ENCODE peak calls at places on chromosome 18, in four cellular contexts. A is SJSA1, S is lower lobe of right lung, N is PC-3. K is an unnamed sample.
A peak's percentile ranks its signal among the peaks of the same experiment; 100 is the strongest.

GRCh38 chr18:61824733-61825363 is 68.0 kb downstream of the RNF152 start:
- DNase-seq in A (no peak), S (no peak), N (no peak), K (no peak)

GRCh38 chr18:34114996-34115395 is 109.7 kb downstream of the NOL4 start:
- DNase-seq in N (no peak), A (no peak), S (no peak), K (no peak)

GRCh38 chr18:24631238-24632025 is 171.0 kb downstream of the HRH4 start:
- DNase-seq in A (no peak), S (no peak), N (no peak), K (no peak)

GRCh38 chr18:23103449-23103848 is 31.8 kb upstream of the CABLES1 start:
- DNase-seq in N (no peak), A (no peak), S (no peak), K (no peak)

GRCh38 chr18:61334491-61334850 is 1.2 kb downstream of the CDH20 start:
- DNase-seq in S (no peak), N (no peak), A (no peak), K (no peak)

GRCh38 chr18:35642802-35643201 is 61.3 kb downstream of the GALNT1 start:
- DNase-seq in N (no peak), A (no peak), S (no peak), K (no peak)

GRCh38 chr18:63178526-63178880 is 141.1 kb downstream of the BCL2 start:
- DNase-seq in N (no peak), S (no peak), A (no peak), K (no peak)

GRCh38 chr18:23825978-23826405 is 136.7 kb downstream of the LAMA3 start:
- DNase-seq in S (no peak), A (no peak), N (peak; percentile 37), K (peak; percentile 90)

GRCh38 chr18:13161276-13161899 is 57.2 kb upstream of the LDLRAD4 start:
- DNase-seq in A (no peak), N (no peak), S (no peak), K (peak; percentile 62)

GRCh38 chr18:3297025-3297984 is 35.4 kb downstream of the MYL12B start:
- DNase-seq in S (peak; percentile 93), A (no peak), N (peak; percentile 99), K (peak; percentile 85)

GRCh38 chr18:57627488-57627887 is 5.9 kb upstream of the NARS1 start:
- DNase-seq in A (peak; percentile 68), S (no peak), N (peak; percentile 19), K (no peak)

GRCh38 chr18:41464278-41464677 is 490.8 kb upstream of the PIK3C3 start:
- DNase-seq in S (no peak), N (no peak), A (no peak), K (no peak)

GRCh38 chr18:7696846-7697245 is 129.7 kb downstream of the PTPRM start:
- DNase-seq in N (no peak), A (no peak), S (no peak), K (no peak)

GRCh38 chr18:26159353-26159752 is 25.7 kb downstream of the PSMA8 start:
- DNase-seq in A (no peak), S (no peak), N (peak; percentile 19), K (no peak)

GRCh38 chr18:45109271-45109670 is 428.6 kb downstream of the SETBP1 start:
- DNase-seq in N (peak; percentile 25), A (no peak), S (no peak), K (no peak)

GRCh38 chr18:45112682-45113081 is 432.0 kb downstream of the SETBP1 start:
- DNase-seq in N (no peak), A (no peak), S (no peak), K (no peak)

GRCh38 chr18:45108754-45109153 is 428.1 kb downstream of the SETBP1 start:
- DNase-seq in N (no peak), S (no peak), A (no peak), K (no peak)

GRCh38 chr18:45110577-45111506 is 430.2 kb downstream of the SETBP1 start:
- DNase-seq in S (no peak), A (no peak), N (peak; percentile 23), K (no peak)

GRCh38 chr18:45111507-45111858 is 430.8 kb downstream of the SETBP1 start:
- DNase-seq in N (no peak), S (no peak), A (no peak), K (no peak)
- H3K27ac ChIP-seq in N (no peak overlapping the region), S (no peak overlapping the region), A (no peak overlapping the region), K (no peak overlapping the region)

DNA sequence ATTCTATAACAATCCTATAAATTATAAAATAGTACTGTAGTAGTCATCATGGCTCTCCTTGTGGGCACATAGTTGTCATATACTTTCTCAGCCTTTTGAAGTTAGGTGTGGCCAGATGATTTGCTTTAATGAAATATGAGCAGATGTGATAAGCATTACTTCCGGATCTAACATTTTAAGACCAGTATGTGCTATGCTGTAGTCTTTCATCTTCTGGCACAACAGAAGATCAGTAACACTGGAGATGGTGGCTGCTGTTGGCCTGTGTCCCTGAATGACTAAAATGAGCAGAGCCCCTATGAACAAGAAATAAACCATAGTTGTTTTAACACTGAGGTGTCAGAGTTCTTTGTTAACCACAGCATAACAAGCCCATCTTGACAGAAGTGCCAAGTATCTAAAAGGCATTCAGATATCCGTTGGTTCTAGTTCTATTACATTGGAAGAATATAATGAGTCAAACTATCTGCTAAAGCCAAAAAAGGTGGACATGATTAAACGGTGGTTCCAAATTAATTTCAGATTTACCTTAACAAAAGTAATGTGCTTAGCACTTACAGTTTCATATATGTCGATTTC is 6.3 kb downstream of the MEX3C start:
- DNase-seq in N (no peak), A (no peak), S (no peak), K (no peak)
- H3K4me3 ChIP-seq in N (no peak overlapping the region), A (no peak overlapping the region), S (no peak overlapping the region), K (no peak overlapping the region)

GRCh38 chr18:37502601-37503000 is 63.0 kb downstream of the CELF4 start:
- DNase-seq in N (no peak), A (no peak), S (no peak), K (no peak)

GRCh38 chr18:37511933-37512332 is 53.7 kb downstream of the CELF4 start:
- DNase-seq in N (no peak), S (no peak), A (no peak), K (no peak)

GRCh38 chr18:37505321-37505720 is 60.3 kb downstream of the CELF4 start:
- DNase-seq in N (no peak), S (no peak), A (no peak), K (no peak)

GRCh38 chr18:37509600-37509999 is 56.0 kb downstream of the CELF4 start:
- DNase-seq in N (no peak), S (no peak), A (no peak), K (no peak)

DNA sequence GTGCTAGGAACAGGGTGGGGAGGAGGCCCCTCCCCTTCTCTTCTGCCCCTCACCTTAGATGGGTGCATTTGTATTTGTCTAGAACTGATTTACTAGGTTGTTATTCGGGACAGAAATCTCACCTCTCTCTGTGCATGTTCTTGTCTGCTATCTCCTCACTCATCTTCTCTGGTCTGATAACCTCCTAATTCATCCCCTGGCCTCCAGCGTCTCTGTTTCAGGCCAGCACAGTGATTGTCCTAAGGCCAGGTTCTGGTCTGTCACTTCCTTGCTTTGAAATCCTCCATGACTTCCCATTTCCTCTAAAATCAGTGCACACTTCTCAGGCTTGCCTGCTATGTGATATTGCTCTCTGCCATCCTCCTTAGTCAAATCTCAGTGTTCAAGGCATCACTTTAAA is 58.4 kb downstream of the CELF4 start:
- DNase-seq in A (no peak), N (no peak), S (no peak), K (no peak)
- H3K27ac ChIP-seq in A (no peak overlapping the region), N (no peak overlapping the region), S (no peak overlapping the region), K (no peak overlapping the region)

GRCh38 chr18:28087173-28087563 is 89.8 kb downstream of the CDH2 start:
- DNase-seq in S (no peak), N (no peak), A (peak; percentile 42), K (no peak)
- H3K4me3 ChIP-seq in S (no peak overlapping the region), N (no peak overlapping the region), A (no peak overlapping the region), K (peak overlapping the region; percentile 41)

GRCh38 chr18:75244914-75245313 is 34.3 kb downstream of the TSHZ1 start:
- DNase-seq in A (no peak), N (no peak), S (no peak), K (no peak)
- H3K27ac ChIP-seq in A (no peak overlapping the region), N (no peak overlapping the region), S (no peak overlapping the region), K (no peak overlapping the region)

GRCh38 chr18:78974115-78974740 is 5.4 kb upstream of the SALL3 start:
- DNase-seq in N (no peak), S (no peak), A (no peak), K (no peak)
- H3K4me3 ChIP-seq in N (no peak overlapping the region), S (peak overlapping the region; percentile 3), A (no peak overlapping the region), K (peak overlapping the region; percentile 40)

GRCh38 chr18:48724455-48724854 is 185.6 kb downstream of the CTIF start:
- DNase-seq in A (no peak), S (peak; percentile 15), N (no peak), K (no peak)

GRCh38 chr18:48724939-48725338 is 186.1 kb downstream of the CTIF start:
- DNase-seq in S (peak; percentile 30), A (no peak), N (no peak), K (no peak)

GRCh38 chr18:48723837-48724236 is 185.0 kb downstream of the CTIF start:
- DNase-seq in A (no peak), N (no peak), S (no peak), K (no peak)

GRCh38 chr18:48721308-48721707 is 182.5 kb downstream of the CTIF start:
- DNase-seq in N (no peak), S (no peak), A (no peak), K (no peak)

GRCh38 chr18:48723016-48723415 is 184.2 kb downstream of the CTIF start:
- DNase-seq in A (no peak), S (no peak), N (no peak), K (no peak)
- H3K27ac ChIP-seq in A (no peak overlapping the region), S (no peak overlapping the region), N (no peak overlapping the region), K (no peak overlapping the region)

DNA sequence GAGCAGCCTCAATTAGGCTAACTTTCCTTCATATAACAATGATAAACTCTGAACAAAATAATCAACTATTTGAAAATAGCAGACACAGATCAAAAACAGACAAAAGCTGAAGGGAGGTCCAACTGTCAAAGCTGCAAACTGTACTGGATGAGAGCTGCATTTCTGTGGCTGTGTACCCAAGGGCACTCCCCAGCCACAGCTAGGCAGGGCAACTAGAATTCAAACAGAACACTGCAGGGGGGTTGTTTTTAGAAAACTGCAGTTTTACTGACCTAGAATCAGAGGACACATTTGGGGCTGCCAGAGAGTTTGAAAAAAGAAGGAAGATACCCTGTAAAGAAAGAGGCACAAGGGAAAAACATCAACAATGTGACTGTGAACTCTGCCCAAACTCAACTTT is 56.8 kb downstream of the SMAD2 start:
- DNase-seq in S (no peak), N (no peak), A (no peak), K (no peak)
- H3K4me3 ChIP-seq in S (no peak overlapping the region), N (no peak overlapping the region), A (no peak overlapping the region), K (no peak overlapping the region)

DNA sequence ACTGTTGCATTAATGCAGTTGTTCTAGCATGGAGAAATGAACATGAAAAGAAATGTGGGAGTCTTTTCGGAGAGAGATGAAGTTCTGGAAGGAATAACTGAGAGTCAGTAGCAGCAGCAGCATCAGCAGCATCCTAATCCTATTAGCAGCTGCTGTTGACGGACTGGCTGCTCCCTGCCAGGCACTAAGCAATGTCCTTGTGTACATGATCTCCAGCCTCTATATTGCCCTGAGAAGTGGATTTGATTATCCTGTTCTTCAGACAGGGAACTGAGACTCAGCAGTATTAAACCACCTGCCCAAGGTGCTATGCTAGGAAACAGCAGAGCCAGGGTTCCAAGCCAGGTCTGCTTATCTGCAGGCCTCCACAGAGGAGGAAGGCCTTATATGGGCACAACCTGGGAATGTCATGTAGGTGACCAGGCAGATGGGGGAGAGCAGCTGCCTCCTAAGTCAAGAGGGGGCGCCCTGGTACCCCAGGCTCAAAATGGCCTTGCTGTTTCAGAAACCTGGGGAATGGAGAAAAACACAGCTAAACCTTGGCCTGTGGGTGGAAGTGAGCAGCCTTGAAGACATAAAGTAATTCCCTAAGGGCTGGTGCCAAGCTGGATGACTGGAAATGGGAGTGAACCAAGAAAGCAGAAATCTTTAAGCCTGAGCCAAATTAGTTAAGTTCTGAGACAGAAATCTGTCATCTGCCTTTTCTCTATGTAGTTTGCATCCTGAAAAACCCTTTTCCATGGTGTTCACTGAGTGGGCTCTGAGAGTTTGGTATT is 78.9 kb downstream of the MAPK4 start:
- DNase-seq in A (no peak), S (no peak), N (no peak), K (no peak)
- H3K27ac ChIP-seq in A (no peak overlapping the region), S (no peak overlapping the region), N (no peak overlapping the region), K (peak overlapping the region; percentile 75)

K was measured in coronary artery.